ENCODE peak calls at places on chromosomes 7 and 10, in eight cellular contexts. E is HEK293T; N is midbrain; F is activated T-helper 1 cell treated with anti-CD3 and anti-CD28 coated beads, Interleukin-2, amount 50 U/mL, for 16 hours; Q is PC-9; I is stomach; Z is anterior cingulate cortex; D is NCI-H1092 treated with DMSO at 0.1 percent for 48 hours. H is an unnamed sample.

GRCh38 chr7:135335628-135336139 is 102.0 kb downstream of the STRA8 start:
- DNase-seq in E (peak; percentile 83), N (no peak), F (no peak), Q (peak; percentile 87), I (peak; percentile 70), Z (no peak), D (peak; percentile 87), H (peak; percentile 67)

GRCh38 chr7:151179287-151179860 is 7.7 kb downstream of the ASB10 start:
- DNase-seq in E (no peak), N (no peak), F (no peak), Q (no peak), I (no peak), Z (no peak), D (no peak), H (no peak)

GRCh38 chr7:8014399-8014798 is 45.8 kb downstream of the GLCCI1 start:
- DNase-seq in E (no peak), N (no peak), F (no peak), Q (no peak), I (no peak), Z (no peak), D (no peak), H (no peak)

GRCh38 chr7:40024048-40024447 is 74.0 kb downstream of the CDK13 start:
- DNase-seq in E (no peak), N (no peak), F (no peak), Q (no peak), I (no peak), Z (no peak), D (no peak), H (no peak)

GRCh38 chr10:43293677-43294057 is 26.8 kb upstream of the RASGEF1A start:
- DNase-seq in E (no peak), N (no peak), F (no peak), Q (no peak), I (no peak), Z (no peak), D (no peak), H (no peak)

GRCh38 chr7:45268013-45268412 is 110.4 kb downstream of the RAMP3 start:
- DNase-seq in E (no peak), N (no peak), F (no peak), Q (no peak), I (no peak), Z (no peak), D (peak; percentile 49), H (no peak)

GRCh38 chr10:26841733-26842317 is 18.9 kb downstream of the ABI1 start:
- DNase-seq in E (no peak), N (no peak), F (no peak), Q (no peak), I (no peak), Z (no peak), D (no peak), H (no peak)

GRCh38 chr7:29854257-29854938 is 48.1 kb downstream of the WIPF3 start:
- DNase-seq in E (peak; percentile 51), N (no peak), F (no peak), Q (peak; percentile 28), I (no peak), Z (no peak), D (peak; percentile 37), H (no peak)

GRCh38 chr7:45402480-45403218 is 171.5 kb upstream of the ADCY1 start:
- DNase-seq in E (no peak), N (no peak), F (no peak), Q (no peak), I (no peak), Z (no peak), D (no peak), H (no peak)

GRCh38 chr10:49272251-49273081 is 26.5 kb upstream of the C10orf71 start:
- DNase-seq in E (no peak), N (no peak), F (no peak), Q (no peak), I (no peak), Z (no peak), D (no peak), H (no peak)

GRCh38 chr7:114922652-114923402 is 933 bp downstream of the MDFIC start:
- DNase-seq in E (peak; percentile 46), N (peak; percentile 43), F (peak; percentile 14), Q (peak; percentile 49), I (peak; percentile 31), Z (no peak), D (peak; percentile 56), H (peak; percentile 51)

GRCh38 chr10:76150139-76150885 is 718.9 kb downstream of the LRMDA start:
- DNase-seq in E (no peak), N (no peak), F (no peak), Q (no peak), I (peak; percentile 30), Z (no peak), D (no peak), H (no peak)

GRCh38 chr7:93172683-93173082 is 24.5 kb upstream of the SAMD9L start:
- DNase-seq in E (no peak), N (no peak), F (no peak), Q (no peak), I (no peak), Z (no peak), D (no peak), H (no peak)

GRCh38 chr10:93379366-93380042 is 102.6 kb downstream of the MYOF start:
- DNase-seq in E (no peak), N (no peak), F (no peak), Q (no peak), I (no peak), Z (no peak), D (no peak), H (no peak)

GRCh38 chr10:24515481-24515880 is 208.2 kb downstream of the ARHGAP21 start:
- DNase-seq in E (no peak), N (no peak), F (no peak), Q (no peak), I (no peak), Z (no peak), D (no peak), H (no peak)

GRCh38 chr7:51314041-51314440 is 2.6 kb downstream of the COBL start:
- DNase-seq in E (no peak), N (no peak), F (no peak), Q (no peak), I (no peak), Z (no peak), D (peak; percentile 17), H (no peak)

GRCh38 chr7:7183061-7183832 is 903 bp downstream of the C1GALT1 start:
- DNase-seq in E (peak; percentile 35), N (peak; percentile 40), F (peak; percentile 6), Q (peak; percentile 77), I (peak; percentile 78), Z (no peak), D (peak; percentile 51), H (peak; percentile 76)

GRCh38 chr7:119900996-119901395 is 372.0 kb upstream of the KCND2 start:
- DNase-seq in E (no peak), N (peak; percentile 1), F (no peak), Q (peak; percentile 22), I (no peak), Z (peak; percentile 21), D (no peak), H (no peak)

GRCh38 chr10:122462533-122463465 is 1.4 kb downstream of the HTRA1 start:
- DNase-seq in E (no peak), N (no peak), F (no peak), Q (no peak), I (no peak), Z (no peak), D (no peak), H (peak; percentile 78)

H was measured in left lobe of liver.